ENCODE peak calls at places on chromosomes 5 and 9, in seven cellular contexts. I is sigmoid colon, U is transverse colon, Y is adrenal gland, Q is esophagus squamous epithelium, V is right lobe of liver, Z is heart left ventricle. P is an unnamed sample.

GRCh38 chr5:22063717-22064116 is 789.4 kb downstream of the CDH12 start:
- DNase-seq in V (no peak), I (no peak), Z (no peak), Q (no peak), U (no peak), Y (no peak), P (no peak)

GRCh38 chr9:72292184-72292787 is 72.7 kb downstream of the ZFAND5 start:
- DNase-seq in I (no peak), V (no peak), Q (no peak), Y (no peak), U (no peak), Z (no peak), P (no peak)

GRCh38 chr9:99431103-99431502 is 209.0 kb downstream of the SEC61B start:
- DNase-seq in U (no peak), V (no peak), Y (peak; percentile 29), Z (no peak), I (no peak), Q (no peak), P (no peak)

GRCh38 chr9:99326112-99326916 is 104.2 kb downstream of the SEC61B start:
- DNase-seq in Y (no peak), Q (no peak), V (no peak), Z (no peak), U (no peak), I (no peak), P (no peak)

GRCh38 chr5:133702773-133703770 is 90.7 kb upstream of the FSTL4 start:
- DNase-seq in I (peak; percentile 24), U (no peak), Q (no peak), V (no peak), Z (no peak), Y (no peak), P (no peak)

GRCh38 chr9:112074250-112075008 is 100.7 kb downstream of the SUSD1 start:
- DNase-seq in V (peak; percentile 64), Z (no peak), U (peak; percentile 76), Q (no peak), I (peak; percentile 79), Y (peak; percentile 57), P (peak; percentile 56)

GRCh38 chr9:120619751-120620655 is 40.0 kb upstream of the CDK5RAP2 start:
- DNase-seq in Q (no peak), Z (no peak), I (no peak), U (peak; percentile 55), Y (peak; percentile 54), V (peak; percentile 60), P (no peak)

GRCh38 chr5:42500003-42500599 is 76.9 kb downstream of the GHR start:
- DNase-seq in U (no peak), Y (peak; percentile 25), I (no peak), Q (no peak), V (no peak), Z (no peak), P (no peak)

GRCh38 chr9:110257097-110257955 is 1.0 kb upstream of the TXN start:
- DNase-seq in U (peak; percentile 40), V (peak; percentile 50), Q (no peak), Z (no peak), I (no peak), Y (peak; percentile 22), P (peak; percentile 23)

GRCh38 chr5:96893342-96893741 is 17.0 kb downstream of the ERAP2 start:
- DNase-seq in Q (no peak), Z (no peak), I (no peak), Y (no peak), U (no peak), V (no peak), P (no peak)

GRCh38 chr5:68222310-68222709 is 6.8 kb downstream of the PIK3R1 start:
- DNase-seq in Z (no peak), U (no peak), Y (no peak), Q (no peak), I (no peak), V (peak; percentile 53), P (no peak)

GRCh38 chr5:66041612-66042011 is 102.5 kb upstream of the SREK1 start:
- DNase-seq in V (no peak), Q (no peak), Z (no peak), I (no peak), U (no peak), Y (no peak), P (no peak)

GRCh38 chr5:172377856-172378255 is 76.5 kb downstream of the SH3PXD2B start:
- DNase-seq in I (no peak), Q (no peak), Z (no peak), U (no peak), Y (peak; percentile 12), V (no peak), P (no peak)

GRCh38 chr5:17916451-17916850 is 282.2 kb downstream of the TAF11L14 start:
- DNase-seq in U (no peak), V (no peak), Q (no peak), Z (no peak), Y (no peak), I (no peak), P (no peak)

GRCh38 chr5:135625486-135625885 is 46.7 kb upstream of the CXCL14 start:
- DNase-seq in U (no peak), I (no peak), V (no peak), Y (no peak), Q (no peak), Z (no peak), P (no peak)

GRCh38 chr9:18473551-18474279 is at the start of gene ADAMTSL1:
- DNase-seq in Y (peak; percentile 60), Z (no peak), I (peak; percentile 74), U (peak; percentile 25), Q (no peak), V (peak; percentile 59), P (peak; percentile 38)

GRCh38 chr5:154820383-154820782 is 30.0 kb downstream of the FAXDC2 start:
- DNase-seq in I (peak; percentile 33), Q (no peak), Y (no peak), Z (no peak), V (no peak), U (no peak), P (no peak)

GRCh38 chr9:113350338-113350672 is 964 bp downstream of the BSPRY start:
- DNase-seq in Z (no peak), Q (no peak), U (peak; percentile 18), V (no peak), Y (no peak), I (no peak), P (no peak)
- H3K4me3 ChIP-seq in Z (peak overlapping the region; percentile 64), Q (peak overlapping the region; percentile 71), U (no peak overlapping the region), V (no peak overlapping the region), Y (peak overlapping the region; percentile 85), I (peak overlapping the region; percentile 59), P (no peak overlapping the region)

DNA sequence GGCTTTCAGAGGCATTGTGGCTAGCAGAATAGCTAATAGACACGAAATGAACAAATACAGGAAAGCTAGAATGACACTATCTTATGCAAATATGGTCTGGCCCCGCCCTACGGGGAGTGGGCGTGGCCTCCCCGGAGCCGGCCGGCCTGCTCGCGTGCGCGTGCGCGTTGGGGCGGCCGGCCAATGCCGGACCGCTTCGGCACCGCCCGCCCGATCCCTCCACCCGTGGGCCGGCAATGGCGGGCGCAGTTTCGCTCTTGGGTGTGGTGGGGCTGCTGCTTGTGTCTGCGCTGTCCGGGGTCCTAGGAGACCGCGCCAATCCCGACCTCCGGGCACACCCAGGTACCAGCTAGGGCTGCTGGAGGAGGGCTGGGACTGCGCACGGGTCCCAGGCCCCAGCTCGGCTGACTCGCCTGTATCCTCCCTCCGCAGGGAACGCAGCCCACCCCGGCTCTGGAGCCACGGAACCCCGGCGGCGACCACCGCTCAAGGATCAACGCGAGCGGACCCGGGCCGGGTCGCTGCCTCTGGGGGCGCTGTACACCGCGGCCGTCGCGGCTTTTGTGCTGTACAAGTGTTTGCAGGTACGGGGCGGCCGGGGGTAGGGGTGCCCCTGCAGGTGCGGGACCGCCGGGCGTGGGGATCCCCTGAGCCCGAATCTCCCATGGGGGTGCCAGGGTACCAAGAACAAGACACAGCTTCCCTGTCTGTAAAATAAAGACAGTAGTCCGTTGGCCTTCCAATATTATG is at the start of gene CCDC107:
- DNase-seq in V (peak; percentile 89), Q (no peak), Y (peak; percentile 85), I (peak; percentile 93), U (peak; percentile 88), Z (peak; percentile 93), P (peak; percentile 92)
- TF ChIP-seq POLR2A in V (peak; percentile 96), Q (no peak), Y (peak; percentile 80), I (peak; percentile 87), U (peak; percentile 89), Z (peak; percentile 91), P (peak; percentile 92)

DNA sequence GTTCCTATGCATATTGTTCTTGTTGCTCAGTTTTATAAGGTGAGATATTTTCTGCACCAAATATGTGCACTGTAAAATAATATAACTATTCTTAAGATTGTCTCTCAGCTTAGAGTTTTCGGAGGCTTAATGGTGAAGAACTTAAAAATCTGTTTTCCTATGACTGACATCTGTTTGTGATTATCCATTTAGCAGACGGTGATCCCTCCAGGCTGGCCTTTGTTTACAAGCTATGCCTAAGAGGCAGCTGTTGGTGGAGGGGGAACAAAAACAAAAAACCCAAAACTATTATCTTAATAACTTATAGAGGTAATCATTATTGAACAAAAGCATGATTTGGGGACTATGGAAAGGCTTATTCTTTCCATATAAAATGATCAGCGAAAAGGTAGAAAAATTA is 660 bp downstream of the PDCD1LG2 start:
- DNase-seq in I (no peak), Q (no peak), U (no peak), Y (no peak), Z (no peak), V (no peak), P (no peak)
- H3K4me3 ChIP-seq in I (no peak overlapping the region), Q (peak overlapping the region; percentile 30), U (no peak overlapping the region), Y (peak overlapping the region; percentile 41), Z (peak overlapping the region; percentile 55), V (no peak overlapping the region), P (peak overlapping the region; percentile 13)

DNA sequence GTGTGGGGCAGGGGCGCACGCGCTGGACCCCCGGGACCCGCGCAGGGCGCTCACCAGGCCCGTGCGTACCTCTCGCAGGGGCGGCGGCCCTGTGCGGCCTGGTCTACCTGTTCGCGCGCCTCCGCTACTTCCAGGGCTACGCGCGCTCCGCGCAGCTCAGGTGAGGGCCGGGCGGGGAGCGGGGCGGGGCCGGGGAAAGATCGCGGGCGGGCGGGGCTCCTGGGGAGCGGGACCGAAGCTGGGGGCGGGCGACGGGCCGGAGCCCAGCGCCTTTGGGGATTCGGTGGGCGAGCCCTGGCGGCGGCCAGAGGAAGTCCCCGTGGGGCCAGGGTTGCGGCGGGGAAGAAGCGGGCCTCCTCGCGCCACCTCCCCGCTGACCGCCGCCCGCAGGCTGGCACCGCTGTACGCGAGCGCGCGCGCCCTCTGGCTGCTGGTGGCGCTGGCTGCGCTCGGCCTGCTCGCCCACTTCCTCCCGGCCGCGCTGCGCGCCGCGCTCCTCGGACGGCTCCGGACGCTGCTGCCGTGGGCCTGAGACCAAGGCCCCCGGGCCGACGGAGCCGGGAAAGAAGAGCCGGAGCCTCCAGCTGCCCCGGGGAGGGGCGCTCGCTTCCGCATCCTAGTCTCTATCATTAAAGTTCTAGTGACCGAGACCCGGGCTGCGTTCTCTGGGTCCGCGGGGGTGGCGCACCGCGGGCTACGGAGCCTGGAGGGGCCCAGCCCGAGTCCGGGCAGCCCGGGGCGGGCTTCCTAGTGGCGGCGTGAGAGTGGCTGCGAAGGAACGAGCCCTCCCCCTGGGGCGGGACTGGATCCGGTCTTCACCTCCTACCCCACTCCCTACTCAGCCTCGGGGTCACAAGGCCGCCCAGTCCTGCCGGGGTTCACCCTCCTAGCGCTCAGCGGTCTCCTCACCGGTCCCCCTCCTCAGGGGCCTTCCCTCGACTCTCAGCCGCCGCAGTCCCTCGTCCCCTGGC is 2.4 kb downstream of the LTC4S start:
- DNase-seq in Z (peak; percentile 92), I (peak; percentile 87), V (peak; percentile 89), Q (no peak), U (peak; percentile 88), Y (peak; percentile 84), P (peak; percentile 88)
- TF ChIP-seq POLR2A in Z (no peak), I (peak; percentile 20), V (peak; percentile 65), Q (no peak), U (peak; percentile 66), Y (peak; percentile 53), P (no peak)